ENCODE peak calls at places on chromosomes 5 and 9, in ten cellular contexts. M is stimulated activated CD4-positive, alpha-beta T cell treated with anti-CD3 and anti-CD28 coated beads, Interleukin-1b, Interleukin-23, amount 100 ng/mL, for 1 hour; L is activated CD8-positive, alpha-beta memory T cell treated with anti-CD3 and anti-CD28 coated beads for 48 hours; X is NCI-H1048; K is GM13977; S is islet precursor cell; C is epithelial cell of proximal tubule; T is GM12892; J is lung; Q is amniotic stem cell. E is an unnamed sample.

GRCh38 chr5:132464155-132464939 is 26.2 kb downstream of the IRF1 start:
- DNase-seq in T (no peak), M (no peak), S (no peak), X (no peak), J (no peak), Q (no peak), C (no peak), L (no peak), K (no peak), E (peak)

GRCh38 chr5:96968074-96968473 is 32.2 kb downstream of the LNPEP start:
- DNase-seq in J (no peak), T (no peak), Q (no peak), K (no peak), M (no peak), L (no peak), C (no peak), X (peak), S (no peak), E (no peak)

GRCh38 chr5:38600334-38601045 is 44.0 kb upstream of the LIFR start:
- DNase-seq in C (no peak), S (no peak), T (no peak), Q (no peak), M (no peak), K (no peak), X (no peak), J (peak), L (no peak), E (no peak)

GRCh38 chr5:15791274-15791673 is 291.3 kb downstream of the FBXL7 start:
- DNase-seq in L (no peak), J (no peak), Q (no peak), K (no peak), T (no peak), C (no peak), S (no peak), M (no peak), X (no peak), E (no peak)

GRCh38 chr5:141486091-141486490 is 1.3 kb downstream of the PCDHGC4 start:
- DNase-seq in K (no peak), X (no peak), L (no peak), J (no peak), C (no peak), T (no peak), S (no peak), M (no peak), Q (no peak), E (no peak)

GRCh38 chr5:172853355-172853975 is 19.4 kb downstream of the ERGIC1 start:
- DNase-seq in Q (no peak), M (no peak), K (no peak), J (no peak), T (no peak), C (no peak), L (no peak), X (no peak), S (no peak), E (peak)

GRCh38 chr5:153974131-153974812 is 64.4 kb downstream of the FAM114A2 start:
- DNase-seq in L (no peak), X (no peak), K (peak), C (no peak), T (no peak), Q (no peak), S (peak), J (peak), M (no peak), E (peak)

GRCh38 chr9:119649205-119649604 is 280.0 kb upstream of the BRINP1 start:
- DNase-seq in K (no peak), Q (no peak), X (no peak), L (no peak), C (no peak), M (no peak), J (no peak), S (no peak), T (no peak), E (no peak)

GRCh38 chr5:55232985-55233928 is at the start of gene CCNO:
- DNase-seq in X (peak), Q (no peak), J (peak), T (no peak), L (no peak), M (no peak), S (peak), C (no peak), K (peak), E (peak)

GRCh38 chr9:15622596-15622995 is 69.8 kb downstream of the CCDC171 start:
- DNase-seq in J (no peak), C (no peak), M (no peak), K (no peak), T (no peak), L (no peak), X (no peak), S (no peak), Q (no peak), E (peak)

GRCh38 chr5:178547753-178548415 is 42.3 kb downstream of the COL23A1 start:
- DNase-seq in K (no peak), C (no peak), L (no peak), J (no peak), Q (no peak), T (no peak), X (no peak), S (no peak), M (no peak), E (no peak)

GRCh38 chr5:100646011-100646410 is 110.8 kb downstream of the FAM174A start:
- DNase-seq in X (no peak), S (no peak), Q (no peak), J (no peak), M (no peak), K (no peak), T (no peak), C (no peak), L (no peak), E (no peak)

GRCh38 chr5:57683036-57683600 is 200.5 kb upstream of the ACTBL2 start:
- DNase-seq in J (no peak), K (no peak), X (no peak), S (no peak), M (no peak), T (no peak), C (no peak), Q (no peak), L (no peak), E (no peak)

GRCh38 chr5:5025774-5026406 is 114.2 kb upstream of the ADAMTS16 start:
- DNase-seq in S (no peak), K (no peak), C (peak), X (no peak), M (no peak), J (no peak), T (no peak), L (no peak), Q (no peak), E (no peak)

GRCh38 chr9:124450931-124451661 is 845 bp downstream of the ADGRD2 start:
- DNase-seq in J (no peak), S (peak), C (no peak), M (no peak), T (peak), Q (no peak), X (no peak), L (no peak), K (no peak), E (no peak)

GRCh38 chr5:538801-539468 is 14.7 kb upstream of the SLC9A3 start:
- DNase-seq in T (no peak), S (no peak), L (no peak), K (no peak), J (no peak), X (no peak), C (no peak), M (no peak), Q (no peak), E (no peak)

GRCh38 chr9:68648164-68648563 is 56.9 kb upstream of the PIP5K1B start:
- DNase-seq in M (no peak), X (no peak), L (no peak), T (no peak), S (no peak), Q (no peak), K (no peak), J (no peak), C (no peak), E (no peak)

GRCh38 chr9:121871431-121872025 is 220.1 kb downstream of the DAB2IP start:
- DNase-seq in T (no peak), S (no peak), Q (no peak), K (no peak), C (no peak), L (no peak), J (no peak), X (no peak), M (no peak), E (no peak)

GRCh38 chr5:135606431-135606830 is 27.6 kb upstream of the CXCL14 start:
- DNase-seq in T (no peak), K (no peak), M (no peak), C (no peak), X (no peak), Q (no peak), J (no peak), L (no peak), S (peak), E (no peak)

GRCh38 chr9:129403743-129404620 is 216.9 kb downstream of the C9orf50 start:
- DNase-seq in Q (no peak), C (no peak), M (no peak), K (no peak), S (no peak), X (no peak), T (no peak), J (no peak), L (no peak), E (no peak)

GRCh38 chr5:40832345-40832744 is 2.7 kb downstream of the RPL37 start:
- DNase-seq in M (no peak), X (no peak), K (no peak), L (no peak), S (no peak), Q (no peak), C (no peak), J (no peak), T (no peak), E (no peak)

GRCh38 chr9:124010665-124011321 is 775 bp upstream of the LHX2 start:
- DNase-seq in S (peak), M (no peak), K (peak), C (no peak), J (no peak), X (no peak), T (no peak), L (no peak), Q (no peak), E (peak)